ENCODE peak calls at places on chromosome 10, in five cellular contexts. N, E, O, B and R are unnamed samples.

GRCh38 chr10:52755297-52756062 is 17.1 kb downstream of the MBL2 start:
- DNase-seq in N (no peak), O (no peak), E (no peak), B (no peak), R (no peak)

GRCh38 chr10:114648368-114648767 is 9.7 kb downstream of the ABLIM1 start:
- DNase-seq in O (no peak), B (no peak), E (no peak), N (peak), R (no peak)

GRCh38 chr10:27893320-27894014 is 105.4 kb downstream of the ODAD2 start:
- DNase-seq in E (no peak), O (no peak), N (no peak), B (no peak), R (no peak)

GRCh38 chr10:117218654-117219053 is 21.4 kb downstream of the KCNK18 start:
- DNase-seq in O (no peak), E (no peak), B (no peak), N (no peak), R (no peak)

GRCh38 chr10:24315211-24315610 is 106.3 kb downstream of the KIAA1217 start:
- DNase-seq in O (no peak), E (no peak), B (no peak), N (no peak), R (no peak)

GRCh38 chr10:66318761-66319160 is 607.1 kb upstream of the LRRTM3 start:
- DNase-seq in N (no peak), O (no peak), B (no peak), E (no peak), R (no peak)

GRCh38 chr10:33832124-33832787 is 497.8 kb upstream of the NRP1 start:
- DNase-seq in O (peak), E (no peak), N (no peak), B (no peak), R (no peak)

GRCh38 chr10:97065128-97065527 is 120.6 kb downstream of the SLIT1 start:
- DNase-seq in O (no peak), E (no peak), B (no peak), N (no peak), R (no peak)

GRCh38 chr10:70227548-70228320 is 5.5 kb downstream of the PPA1 start:
- DNase-seq in B (no peak), N (no peak), O (no peak), E (no peak), R (no peak)

GRCh38 chr10:26802527-26802926 is 58.2 kb downstream of the ABI1 start:
- DNase-seq in O (no peak), B (no peak), N (no peak), E (no peak), R (no peak)

GRCh38 chr10:124708246-124708779 is 35.9 kb downstream of the FAM53B start:
- DNase-seq in B (no peak), N (no peak), E (no peak), O (peak), R (no peak)

GRCh38 chr10:77801474-77802238 is 124.9 kb downstream of the DLG5 start:
- DNase-seq in O (no peak), N (peak), B (peak), E (no peak), R (no peak)

GRCh38 chr10:70650104-70650503 is 22.2 kb upstream of the ADAMTS14 start:
- DNase-seq in B (no peak), E (no peak), N (no peak), O (no peak), R (no peak)

GRCh38 chr10:11035318-11035920 is 17.7 kb downstream of the CELF2 start:
- DNase-seq in B (no peak), N (no peak), E (no peak), O (no peak), R (no peak)

GRCh38 chr10:10687751-10688150 is 329.9 kb upstream of the CELF2 start:
- DNase-seq in O (no peak), E (no peak), N (no peak), B (no peak), R (no peak)

GRCh38 chr10:83606275-83606674 is 533.0 kb upstream of the GHITM start:
- DNase-seq in N (no peak), E (no peak), O (no peak), B (no peak), R (no peak)

GRCh38 chr10:51010977-51011376 is 63.3 kb upstream of the PRKG1 start:
- DNase-seq in N (peak), E (no peak), O (peak), B (no peak), R (no peak)